ENCODE peak calls at places on chromosomes 16 and 17, in seven cellular contexts. One of them, this sample, is unnamed.

GRCh38 chr17:10114931-10115535 is 83.4 kb downstream of the GAS7 start:
- DNase-seq in fibroblast of pulmonary artery: peak
- DNase-seq in CD4-positive, CD25-positive, alpha-beta regulatory T cell: peak
- DNase-seq in SK-N-SH: peak
- DNase-seq in heart right ventricle: peak
- DNase-seq in cardiac fibroblast: peak
- DNase-seq in stimulated activated CD4-positive, alpha-beta T cell treated with anti-CD3 and anti-CD28 coated beads, Interleukin-12 subunit alpha, Interleukin-12 subunit beta, amount 100 ng/mL, for 48 hours: peak
- DNase-seq in this sample: peak

GRCh38 chr17:33273271-33273670 is 19.8 kb downstream of the ASIC2 start:
- DNase-seq in fibroblast of pulmonary artery: no peak
- DNase-seq in CD4-positive, CD25-positive, alpha-beta regulatory T cell: no peak
- DNase-seq in SK-N-SH: no peak
- DNase-seq in heart right ventricle: no peak
- DNase-seq in cardiac fibroblast: no peak
- DNase-seq in stimulated activated CD4-positive, alpha-beta T cell treated with anti-CD3 and anti-CD28 coated beads, Interleukin-12 subunit alpha, Interleukin-12 subunit beta, amount 100 ng/mL, for 48 hours: no peak
- DNase-seq in this sample: no peak

GRCh38 chr16:35908942-35909341 is 2449.5 kb downstream of the TP53TG3F start:
- DNase-seq in fibroblast of pulmonary artery: no peak
- DNase-seq in CD4-positive, CD25-positive, alpha-beta regulatory T cell: no peak
- DNase-seq in SK-N-SH: peak
- DNase-seq in heart right ventricle: no peak
- DNase-seq in cardiac fibroblast: no peak
- DNase-seq in stimulated activated CD4-positive, alpha-beta T cell treated with anti-CD3 and anti-CD28 coated beads, Interleukin-12 subunit alpha, Interleukin-12 subunit beta, amount 100 ng/mL, for 48 hours: no peak
- DNase-seq in this sample: no peak

GRCh38 chr16:13793788-13794461 is 126.0 kb upstream of the ERCC4 start:
- DNase-seq in fibroblast of pulmonary artery: no peak
- DNase-seq in CD4-positive, CD25-positive, alpha-beta regulatory T cell: no peak
- DNase-seq in SK-N-SH: no peak
- DNase-seq in heart right ventricle: no peak
- DNase-seq in cardiac fibroblast: no peak
- DNase-seq in stimulated activated CD4-positive, alpha-beta T cell treated with anti-CD3 and anti-CD28 coated beads, Interleukin-12 subunit alpha, Interleukin-12 subunit beta, amount 100 ng/mL, for 48 hours: no peak
- DNase-seq in this sample: no peak

GRCh38 chr16:85655216-85656129 is 33.3 kb downstream of the GINS2 start:
- DNase-seq in fibroblast of pulmonary artery: no peak
- DNase-seq in CD4-positive, CD25-positive, alpha-beta regulatory T cell: no peak
- DNase-seq in SK-N-SH: no peak
- DNase-seq in heart right ventricle: peak
- DNase-seq in cardiac fibroblast: no peak
- DNase-seq in stimulated activated CD4-positive, alpha-beta T cell treated with anti-CD3 and anti-CD28 coated beads, Interleukin-12 subunit alpha, Interleukin-12 subunit beta, amount 100 ng/mL, for 48 hours: no peak
- DNase-seq in this sample: no peak

GRCh38 chr16:23670137-23670776 is 8.4 kb upstream of the PLK1 start:
- DNase-seq in fibroblast of pulmonary artery: peak
- DNase-seq in CD4-positive, CD25-positive, alpha-beta regulatory T cell: peak
- DNase-seq in SK-N-SH: no peak
- DNase-seq in heart right ventricle: no peak
- DNase-seq in cardiac fibroblast: peak
- DNase-seq in stimulated activated CD4-positive, alpha-beta T cell treated with anti-CD3 and anti-CD28 coated beads, Interleukin-12 subunit alpha, Interleukin-12 subunit beta, amount 100 ng/mL, for 48 hours: peak
- DNase-seq in this sample: peak

GRCh38 chr16:10949424-10949970 is 5.1 kb downstream of the CLEC16A start:
- DNase-seq in fibroblast of pulmonary artery: peak
- DNase-seq in CD4-positive, CD25-positive, alpha-beta regulatory T cell: peak
- DNase-seq in SK-N-SH: no peak
- DNase-seq in heart right ventricle: no peak
- DNase-seq in cardiac fibroblast: peak
- DNase-seq in stimulated activated CD4-positive, alpha-beta T cell treated with anti-CD3 and anti-CD28 coated beads, Interleukin-12 subunit alpha, Interleukin-12 subunit beta, amount 100 ng/mL, for 48 hours: no peak
- DNase-seq in this sample: peak

GRCh38 chr16:56343661-56344517 is 81.5 kb downstream of the AMFR start:
- DNase-seq in fibroblast of pulmonary artery: no peak
- DNase-seq in CD4-positive, CD25-positive, alpha-beta regulatory T cell: no peak
- DNase-seq in SK-N-SH: no peak
- DNase-seq in heart right ventricle: no peak
- DNase-seq in cardiac fibroblast: peak
- DNase-seq in stimulated activated CD4-positive, alpha-beta T cell treated with anti-CD3 and anti-CD28 coated beads, Interleukin-12 subunit alpha, Interleukin-12 subunit beta, amount 100 ng/mL, for 48 hours: no peak
- DNase-seq in this sample: no peak

GRCh38 chr17:6092182-6092922 is 22.2 kb downstream of the WSCD1 start:
- DNase-seq in fibroblast of pulmonary artery: no peak
- DNase-seq in CD4-positive, CD25-positive, alpha-beta regulatory T cell: no peak
- DNase-seq in SK-N-SH: no peak
- DNase-seq in heart right ventricle: no peak
- DNase-seq in cardiac fibroblast: no peak
- DNase-seq in stimulated activated CD4-positive, alpha-beta T cell treated with anti-CD3 and anti-CD28 coated beads, Interleukin-12 subunit alpha, Interleukin-12 subunit beta, amount 100 ng/mL, for 48 hours: no peak
- DNase-seq in this sample: no peak

GRCh38 chr17:80842456-80843053 is 149.1 kb upstream of the CHMP6 start:
- DNase-seq in fibroblast of pulmonary artery: no peak
- DNase-seq in CD4-positive, CD25-positive, alpha-beta regulatory T cell: no peak
- DNase-seq in SK-N-SH: no peak
- DNase-seq in heart right ventricle: no peak
- DNase-seq in cardiac fibroblast: no peak
- DNase-seq in stimulated activated CD4-positive, alpha-beta T cell treated with anti-CD3 and anti-CD28 coated beads, Interleukin-12 subunit alpha, Interleukin-12 subunit beta, amount 100 ng/mL, for 48 hours: no peak
- DNase-seq in this sample: no peak

GRCh38 chr17:4340914-4341615 is 25.4 kb downstream of the UBE2G1 start:
- DNase-seq in fibroblast of pulmonary artery: no peak
- DNase-seq in CD4-positive, CD25-positive, alpha-beta regulatory T cell: no peak
- DNase-seq in SK-N-SH: no peak
- DNase-seq in heart right ventricle: no peak
- DNase-seq in cardiac fibroblast: peak
- DNase-seq in stimulated activated CD4-positive, alpha-beta T cell treated with anti-CD3 and anti-CD28 coated beads, Interleukin-12 subunit alpha, Interleukin-12 subunit beta, amount 100 ng/mL, for 48 hours: no peak
- DNase-seq in this sample: no peak

GRCh38 chr17:73105448-73105847 is 13.0 kb upstream of the SLC39A11 start:
- DNase-seq in fibroblast of pulmonary artery: no peak
- DNase-seq in CD4-positive, CD25-positive, alpha-beta regulatory T cell: no peak
- DNase-seq in SK-N-SH: no peak
- DNase-seq in heart right ventricle: no peak
- DNase-seq in cardiac fibroblast: no peak
- DNase-seq in stimulated activated CD4-positive, alpha-beta T cell treated with anti-CD3 and anti-CD28 coated beads, Interleukin-12 subunit alpha, Interleukin-12 subunit beta, amount 100 ng/mL, for 48 hours: no peak
- DNase-seq in this sample: no peak

GRCh38 chr17:77145635-77146632 is 5.2 kb downstream of the SEC14L1 start:
- DNase-seq in fibroblast of pulmonary artery: peak
- DNase-seq in CD4-positive, CD25-positive, alpha-beta regulatory T cell: no peak
- DNase-seq in SK-N-SH: peak
- DNase-seq in heart right ventricle: peak
- DNase-seq in cardiac fibroblast: peak
- DNase-seq in stimulated activated CD4-positive, alpha-beta T cell treated with anti-CD3 and anti-CD28 coated beads, Interleukin-12 subunit alpha, Interleukin-12 subunit beta, amount 100 ng/mL, for 48 hours: no peak
- DNase-seq in this sample: peak

GRCh38 chr17:7825206-7825980 is 8.6 kb upstream of the KDM6B start:
- DNase-seq in fibroblast of pulmonary artery: no peak
- DNase-seq in CD4-positive, CD25-positive, alpha-beta regulatory T cell: no peak
- DNase-seq in SK-N-SH: peak
- DNase-seq in heart right ventricle: no peak
- DNase-seq in cardiac fibroblast: peak
- DNase-seq in stimulated activated CD4-positive, alpha-beta T cell treated with anti-CD3 and anti-CD28 coated beads, Interleukin-12 subunit alpha, Interleukin-12 subunit beta, amount 100 ng/mL, for 48 hours: no peak
- DNase-seq in this sample: no peak

GRCh38 chr17:77326636-77327035 is 185.9 kb downstream of the SEC14L1 start:
- DNase-seq in fibroblast of pulmonary artery: no peak
- DNase-seq in CD4-positive, CD25-positive, alpha-beta regulatory T cell: no peak
- DNase-seq in SK-N-SH: no peak
- DNase-seq in heart right ventricle: no peak
- DNase-seq in cardiac fibroblast: no peak
- DNase-seq in stimulated activated CD4-positive, alpha-beta T cell treated with anti-CD3 and anti-CD28 coated beads, Interleukin-12 subunit alpha, Interleukin-12 subunit beta, amount 100 ng/mL, for 48 hours: no peak
- DNase-seq in this sample: no peak

GRCh38 chr16:74836111-74836671 is 61.6 kb upstream of the FA2H start:
- DNase-seq in fibroblast of pulmonary artery: no peak
- DNase-seq in CD4-positive, CD25-positive, alpha-beta regulatory T cell: no peak
- DNase-seq in SK-N-SH: no peak
- DNase-seq in heart right ventricle: no peak
- DNase-seq in cardiac fibroblast: no peak
- DNase-seq in stimulated activated CD4-positive, alpha-beta T cell treated with anti-CD3 and anti-CD28 coated beads, Interleukin-12 subunit alpha, Interleukin-12 subunit beta, amount 100 ng/mL, for 48 hours: no peak
- DNase-seq in this sample: no peak

GRCh38 chr17:6701719-6702118 is 11.4 kb downstream of the SLC13A5 start:
- DNase-seq in fibroblast of pulmonary artery: peak
- DNase-seq in CD4-positive, CD25-positive, alpha-beta regulatory T cell: peak
- DNase-seq in SK-N-SH: peak
- DNase-seq in heart right ventricle: no peak
- DNase-seq in cardiac fibroblast: peak
- DNase-seq in stimulated activated CD4-positive, alpha-beta T cell treated with anti-CD3 and anti-CD28 coated beads, Interleukin-12 subunit alpha, Interleukin-12 subunit beta, amount 100 ng/mL, for 48 hours: peak
- DNase-seq in this sample: no peak

GRCh38 chr16:48877946-48878345 is 268.0 kb upstream of the N4BP1 start:
- DNase-seq in fibroblast of pulmonary artery: no peak
- DNase-seq in CD4-positive, CD25-positive, alpha-beta regulatory T cell: no peak
- DNase-seq in SK-N-SH: no peak
- DNase-seq in heart right ventricle: no peak
- DNase-seq in cardiac fibroblast: no peak
- DNase-seq in stimulated activated CD4-positive, alpha-beta T cell treated with anti-CD3 and anti-CD28 coated beads, Interleukin-12 subunit alpha, Interleukin-12 subunit beta, amount 100 ng/mL, for 48 hours: no peak
- DNase-seq in this sample: no peak

GRCh38 chr17:42609182-42609813 is at the start of the genes RETREG3 and TUBG1:
- DNase-seq in fibroblast of pulmonary artery: peak
- DNase-seq in CD4-positive, CD25-positive, alpha-beta regulatory T cell: peak
- DNase-seq in SK-N-SH: peak
- DNase-seq in heart right ventricle: peak
- DNase-seq in cardiac fibroblast: peak
- DNase-seq in stimulated activated CD4-positive, alpha-beta T cell treated with anti-CD3 and anti-CD28 coated beads, Interleukin-12 subunit alpha, Interleukin-12 subunit beta, amount 100 ng/mL, for 48 hours: peak
- DNase-seq in this sample: peak

GRCh38 chr16:65114527-65114926 is 7.3 kb downstream of the CDH11 start:
- DNase-seq in fibroblast of pulmonary artery: no peak
- DNase-seq in CD4-positive, CD25-positive, alpha-beta regulatory T cell: no peak
- DNase-seq in SK-N-SH: no peak
- DNase-seq in heart right ventricle: no peak
- DNase-seq in cardiac fibroblast: no peak
- DNase-seq in stimulated activated CD4-positive, alpha-beta T cell treated with anti-CD3 and anti-CD28 coated beads, Interleukin-12 subunit alpha, Interleukin-12 subunit beta, amount 100 ng/mL, for 48 hours: no peak
- DNase-seq in this sample: no peak

GRCh38 chr16:31072540-31073072 is 1.4 kb downstream of the ZNF668 start:
- DNase-seq in fibroblast of pulmonary artery: peak
- DNase-seq in CD4-positive, CD25-positive, alpha-beta regulatory T cell: peak
- DNase-seq in SK-N-SH: peak
- DNase-seq in heart right ventricle: no peak
- DNase-seq in cardiac fibroblast: peak
- DNase-seq in stimulated activated CD4-positive, alpha-beta T cell treated with anti-CD3 and anti-CD28 coated beads, Interleukin-12 subunit alpha, Interleukin-12 subunit beta, amount 100 ng/mL, for 48 hours: peak
- DNase-seq in this sample: no peak

GRCh38 chr17:9432121-9432866 is 143.3 kb downstream of the STX8 start:
- DNase-seq in fibroblast of pulmonary artery: no peak
- DNase-seq in CD4-positive, CD25-positive, alpha-beta regulatory T cell: peak
- DNase-seq in SK-N-SH: no peak
- DNase-seq in heart right ventricle: no peak
- DNase-seq in cardiac fibroblast: peak
- DNase-seq in stimulated activated CD4-positive, alpha-beta T cell treated with anti-CD3 and anti-CD28 coated beads, Interleukin-12 subunit alpha, Interleukin-12 subunit beta, amount 100 ng/mL, for 48 hours: no peak
- DNase-seq in this sample: no peak

GRCh38 chr17:41549596-41550039 is 21.5 kb upstream of the KRT19 start:
- DNase-seq in fibroblast of pulmonary artery: no peak
- DNase-seq in CD4-positive, CD25-positive, alpha-beta regulatory T cell: no peak
- DNase-seq in SK-N-SH: no peak
- DNase-seq in heart right ventricle: no peak
- DNase-seq in cardiac fibroblast: peak
- DNase-seq in stimulated activated CD4-positive, alpha-beta T cell treated with anti-CD3 and anti-CD28 coated beads, Interleukin-12 subunit alpha, Interleukin-12 subunit beta, amount 100 ng/mL, for 48 hours: no peak
- DNase-seq in this sample: no peak

GRCh38 chr17:82280537-82280936 is 7.0 kb upstream of the CSNK1D start:
- DNase-seq in fibroblast of pulmonary artery: no peak
- DNase-seq in CD4-positive, CD25-positive, alpha-beta regulatory T cell: no peak
- DNase-seq in SK-N-SH: no peak
- DNase-seq in heart right ventricle: no peak
- DNase-seq in cardiac fibroblast: no peak
- DNase-seq in stimulated activated CD4-positive, alpha-beta T cell treated with anti-CD3 and anti-CD28 coated beads, Interleukin-12 subunit alpha, Interleukin-12 subunit beta, amount 100 ng/mL, for 48 hours: no peak
- DNase-seq in this sample: no peak

GRCh38 chr17:41553176-41553575 is 18.7 kb downstream of the KRT9 start:
- DNase-seq in fibroblast of pulmonary artery: no peak
- DNase-seq in CD4-positive, CD25-positive, alpha-beta regulatory T cell: no peak
- DNase-seq in SK-N-SH: no peak
- DNase-seq in heart right ventricle: no peak
- DNase-seq in cardiac fibroblast: no peak
- DNase-seq in stimulated activated CD4-positive, alpha-beta T cell treated with anti-CD3 and anti-CD28 coated beads, Interleukin-12 subunit alpha, Interleukin-12 subunit beta, amount 100 ng/mL, for 48 hours: no peak
- DNase-seq in this sample: no peak

GRCh38 chr16:12972246-12972645 is 70.8 kb downstream of the SHISA9 start:
- DNase-seq in fibroblast of pulmonary artery: no peak
- DNase-seq in CD4-positive, CD25-positive, alpha-beta regulatory T cell: no peak
- DNase-seq in SK-N-SH: no peak
- DNase-seq in heart right ventricle: no peak
- DNase-seq in cardiac fibroblast: no peak
- DNase-seq in stimulated activated CD4-positive, alpha-beta T cell treated with anti-CD3 and anti-CD28 coated beads, Interleukin-12 subunit alpha, Interleukin-12 subunit beta, amount 100 ng/mL, for 48 hours: no peak
- DNase-seq in this sample: no peak

GRCh38 chr16:84502581-84502980 is 1.9 kb downstream of the MEAK7 start:
- DNase-seq in fibroblast of pulmonary artery: no peak
- DNase-seq in CD4-positive, CD25-positive, alpha-beta regulatory T cell: no peak
- DNase-seq in SK-N-SH: no peak
- DNase-seq in heart right ventricle: no peak
- DNase-seq in cardiac fibroblast: peak
- DNase-seq in stimulated activated CD4-positive, alpha-beta T cell treated with anti-CD3 and anti-CD28 coated beads, Interleukin-12 subunit alpha, Interleukin-12 subunit beta, amount 100 ng/mL, for 48 hours: no peak
- DNase-seq in this sample: no peak

GRCh38 chr17:10668771-10669170 is 11.7 kb upstream of the MYH3 start:
- DNase-seq in fibroblast of pulmonary artery: peak
- DNase-seq in CD4-positive, CD25-positive, alpha-beta regulatory T cell: no peak
- DNase-seq in SK-N-SH: no peak
- DNase-seq in heart right ventricle: no peak
- DNase-seq in cardiac fibroblast: peak
- DNase-seq in stimulated activated CD4-positive, alpha-beta T cell treated with anti-CD3 and anti-CD28 coated beads, Interleukin-12 subunit alpha, Interleukin-12 subunit beta, amount 100 ng/mL, for 48 hours: no peak
- DNase-seq in this sample: no peak

GRCh38 chr17:16301963-16302855 is 51.1 kb downstream of the CENPV start:
- DNase-seq in fibroblast of pulmonary artery: no peak
- DNase-seq in CD4-positive, CD25-positive, alpha-beta regulatory T cell: no peak
- DNase-seq in SK-N-SH: no peak
- DNase-seq in heart right ventricle: no peak
- DNase-seq in cardiac fibroblast: no peak
- DNase-seq in stimulated activated CD4-positive, alpha-beta T cell treated with anti-CD3 and anti-CD28 coated beads, Interleukin-12 subunit alpha, Interleukin-12 subunit beta, amount 100 ng/mL, for 48 hours: no peak
- DNase-seq in this sample: no peak

GRCh38 chr17:49483588-49484509 is 11.2 kb upstream of the NGFR start:
- DNase-seq in fibroblast of pulmonary artery: no peak
- DNase-seq in CD4-positive, CD25-positive, alpha-beta regulatory T cell: no peak
- DNase-seq in SK-N-SH: no peak
- DNase-seq in heart right ventricle: no peak
- DNase-seq in cardiac fibroblast: no peak
- DNase-seq in stimulated activated CD4-positive, alpha-beta T cell treated with anti-CD3 and anti-CD28 coated beads, Interleukin-12 subunit alpha, Interleukin-12 subunit beta, amount 100 ng/mL, for 48 hours: no peak
- DNase-seq in this sample: no peak

GRCh38 chr17:79847698-79848369 is 8.6 kb upstream of the CBX4 start:
- DNase-seq in fibroblast of pulmonary artery: no peak
- DNase-seq in CD4-positive, CD25-positive, alpha-beta regulatory T cell: no peak
- DNase-seq in SK-N-SH: peak
- DNase-seq in heart right ventricle: no peak
- DNase-seq in cardiac fibroblast: no peak
- DNase-seq in stimulated activated CD4-positive, alpha-beta T cell treated with anti-CD3 and anti-CD28 coated beads, Interleukin-12 subunit alpha, Interleukin-12 subunit beta, amount 100 ng/mL, for 48 hours: no peak
- DNase-seq in this sample: no peak

GRCh38 chr17:44097110-44097810 is 26.2 kb downstream of the HDAC5 start:
- DNase-seq in fibroblast of pulmonary artery: peak
- DNase-seq in CD4-positive, CD25-positive, alpha-beta regulatory T cell: no peak
- DNase-seq in SK-N-SH: no peak
- DNase-seq in heart right ventricle: peak
- DNase-seq in cardiac fibroblast: peak
- DNase-seq in stimulated activated CD4-positive, alpha-beta T cell treated with anti-CD3 and anti-CD28 coated beads, Interleukin-12 subunit alpha, Interleukin-12 subunit beta, amount 100 ng/mL, for 48 hours: no peak
- DNase-seq in this sample: no peak

GRCh38 chr17:33647976-33648375 is 354.9 kb upstream of the ASIC2 start:
- DNase-seq in fibroblast of pulmonary artery: peak
- DNase-seq in CD4-positive, CD25-positive, alpha-beta regulatory T cell: no peak
- DNase-seq in SK-N-SH: peak
- DNase-seq in heart right ventricle: no peak
- DNase-seq in cardiac fibroblast: peak
- DNase-seq in stimulated activated CD4-positive, alpha-beta T cell treated with anti-CD3 and anti-CD28 coated beads, Interleukin-12 subunit alpha, Interleukin-12 subunit beta, amount 100 ng/mL, for 48 hours: no peak
- DNase-seq in this sample: no peak

GRCh38 chr16:1523581-1524245 is 9.8 kb upstream of the TMEM204 start:
- DNase-seq in fibroblast of pulmonary artery: no peak
- DNase-seq in CD4-positive, CD25-positive, alpha-beta regulatory T cell: no peak
- DNase-seq in SK-N-SH: no peak
- DNase-seq in heart right ventricle: no peak
- DNase-seq in cardiac fibroblast: no peak
- DNase-seq in stimulated activated CD4-positive, alpha-beta T cell treated with anti-CD3 and anti-CD28 coated beads, Interleukin-12 subunit alpha, Interleukin-12 subunit beta, amount 100 ng/mL, for 48 hours: no peak
- DNase-seq in this sample: no peak

GRCh38 chr17:76593338-76593737 is 7.7 kb upstream of the ST6GALNAC2 start:
- DNase-seq in fibroblast of pulmonary artery: peak
- DNase-seq in CD4-positive, CD25-positive, alpha-beta regulatory T cell: no peak
- DNase-seq in SK-N-SH: no peak
- DNase-seq in heart right ventricle: no peak
- DNase-seq in cardiac fibroblast: no peak
- DNase-seq in stimulated activated CD4-positive, alpha-beta T cell treated with anti-CD3 and anti-CD28 coated beads, Interleukin-12 subunit alpha, Interleukin-12 subunit beta, amount 100 ng/mL, for 48 hours: no peak
- DNase-seq in this sample: no peak

GRCh38 chr17:7384489-7385081 is 3.7 kb downstream of the TNK1 start:
- DNase-seq in fibroblast of pulmonary artery: no peak
- DNase-seq in CD4-positive, CD25-positive, alpha-beta regulatory T cell: no peak
- DNase-seq in SK-N-SH: no peak
- DNase-seq in heart right ventricle: no peak
- DNase-seq in cardiac fibroblast: no peak
- DNase-seq in stimulated activated CD4-positive, alpha-beta T cell treated with anti-CD3 and anti-CD28 coated beads, Interleukin-12 subunit alpha, Interleukin-12 subunit beta, amount 100 ng/mL, for 48 hours: no peak
- DNase-seq in this sample: no peak

GRCh38 chr17:77453613-77454559 is 313.1 kb downstream of the SEC14L1 start:
- DNase-seq in fibroblast of pulmonary artery: no peak
- DNase-seq in CD4-positive, CD25-positive, alpha-beta regulatory T cell: peak
- DNase-seq in SK-N-SH: no peak
- DNase-seq in heart right ventricle: peak
- DNase-seq in cardiac fibroblast: no peak
- DNase-seq in stimulated activated CD4-positive, alpha-beta T cell treated with anti-CD3 and anti-CD28 coated beads, Interleukin-12 subunit alpha, Interleukin-12 subunit beta, amount 100 ng/mL, for 48 hours: no peak
- DNase-seq in this sample: no peak

GRCh38 chr16:10920726-10921427 is 21.4 kb downstream of the DEXI start:
- DNase-seq in fibroblast of pulmonary artery: no peak
- DNase-seq in CD4-positive, CD25-positive, alpha-beta regulatory T cell: no peak
- DNase-seq in SK-N-SH: no peak
- DNase-seq in heart right ventricle: no peak
- DNase-seq in cardiac fibroblast: no peak
- DNase-seq in stimulated activated CD4-positive, alpha-beta T cell treated with anti-CD3 and anti-CD28 coated beads, Interleukin-12 subunit alpha, Interleukin-12 subunit beta, amount 100 ng/mL, for 48 hours: no peak
- DNase-seq in this sample: no peak

This sample was measured in naive B cell.